ENCODE peak calls at places on chromosomes 5 and 9, in four cellular contexts. One of them, this sample, is unnamed.

GRCh38 chr9:111258209-111258877 is 71.7 kb downstream of the OR2K2 start:
- DNase-seq in tibial nerve: no peak
- DNase-seq in CD8-positive, alpha-beta T cell: no peak
- DNase-seq in AG04450: no peak
- DNase-seq in this sample: no peak

GRCh38 chr5:125326114-125326513 is 579.7 kb upstream of the ZNF608 start:
- DNase-seq in tibial nerve: no peak
- DNase-seq in CD8-positive, alpha-beta T cell: no peak
- DNase-seq in AG04450: peak; percentile 55
- DNase-seq in this sample: no peak

GRCh38 chr9:86557063-86557766 is 203.0 kb upstream of the TUT7 start:
- DNase-seq in tibial nerve: no peak
- DNase-seq in CD8-positive, alpha-beta T cell: no peak
- DNase-seq in AG04450: peak; percentile 89
- DNase-seq in this sample: peak; percentile 69

GRCh38 chr5:139915834-139916233 is 120.2 kb downstream of the PSD2 start:
- DNase-seq in tibial nerve: no peak
- DNase-seq in CD8-positive, alpha-beta T cell: no peak
- DNase-seq in AG04450: no peak
- DNase-seq in this sample: no peak

GRCh38 chr5:1514027-1514818 is 9.5 kb downstream of the LPCAT1 start:
- DNase-seq in tibial nerve: peak; percentile 8
- DNase-seq in CD8-positive, alpha-beta T cell: peak; percentile 8
- DNase-seq in AG04450: no peak
- DNase-seq in this sample: peak; percentile 8

GRCh38 chr5:97452646-97453045 is 269.6 kb upstream of the RIOK2 start:
- DNase-seq in tibial nerve: no peak
- DNase-seq in CD8-positive, alpha-beta T cell: no peak
- DNase-seq in AG04450: no peak
- DNase-seq in this sample: no peak

GRCh38 chr9:114696814-114697544 is 15.0 kb upstream of the TEX48 start:
- DNase-seq in tibial nerve: no peak
- DNase-seq in CD8-positive, alpha-beta T cell: peak; percentile 22
- DNase-seq in AG04450: no peak
- DNase-seq in this sample: no peak

GRCh38 chr5:114782869-114783268 is 386.8 kb downstream of the TRIM36 start:
- DNase-seq in tibial nerve: no peak
- DNase-seq in CD8-positive, alpha-beta T cell: no peak
- DNase-seq in AG04450: no peak
- DNase-seq in this sample: peak; percentile 77

GRCh38 chr9:109975574-109976327 is 195.8 kb downstream of the PALM2AKAP2 start:
- DNase-seq in tibial nerve: no peak
- DNase-seq in CD8-positive, alpha-beta T cell: no peak
- DNase-seq in AG04450: peak; percentile 50
- DNase-seq in this sample: no peak

GRCh38 chr9:117247271-117247670 is 167.6 kb downstream of the ASTN2 start:
- DNase-seq in tibial nerve: no peak
- DNase-seq in CD8-positive, alpha-beta T cell: no peak
- DNase-seq in AG04450: no peak
- DNase-seq in this sample: no peak

GRCh38 chr5:147461915-147462314 is 48.0 kb downstream of the DPYSL3 start:
- DNase-seq in tibial nerve: no peak
- DNase-seq in CD8-positive, alpha-beta T cell: no peak
- DNase-seq in AG04450: no peak
- DNase-seq in this sample: no peak

GRCh38 chr5:138370537-138370936 is 18.1 kb downstream of the KDM3B start:
- DNase-seq in tibial nerve: no peak
- DNase-seq in CD8-positive, alpha-beta T cell: no peak
- DNase-seq in AG04450: no peak
- DNase-seq in this sample: no peak

GRCh38 chr5:96936431-96937221 is 746 bp downstream of the LNPEP start:
- DNase-seq in tibial nerve: no peak
- DNase-seq in CD8-positive, alpha-beta T cell: peak; percentile 58
- DNase-seq in AG04450: no peak
- DNase-seq in this sample: peak; percentile 25

GRCh38 chr5:56325039-56325438 is 91.9 kb upstream of the ANKRD55 start:
- DNase-seq in tibial nerve: no peak
- DNase-seq in CD8-positive, alpha-beta T cell: no peak
- DNase-seq in AG04450: no peak
- DNase-seq in this sample: no peak

GRCh38 chr9:33147770-33148169 is 19.4 kb downstream of the B4GALT1 start:
- DNase-seq in tibial nerve: no peak
- DNase-seq in CD8-positive, alpha-beta T cell: no peak
- DNase-seq in AG04450: no peak
- DNase-seq in this sample: no peak

GRCh38 chr9:89522261-89522978 is 24.5 kb upstream of the SEMA4D start:
- DNase-seq in tibial nerve: no peak
- DNase-seq in CD8-positive, alpha-beta T cell: peak; percentile 77
- DNase-seq in AG04450: no peak
- DNase-seq in this sample: no peak

GRCh38 chr9:91207889-91208651 is 153.6 kb downstream of the AUH start:
- DNase-seq in tibial nerve: no peak
- DNase-seq in CD8-positive, alpha-beta T cell: no peak
- DNase-seq in AG04450: no peak
- DNase-seq in this sample: no peak

GRCh38 chr9:82127993-82128710 is 139.6 kb downstream of the SPATA31D1 start:
- DNase-seq in tibial nerve: no peak
- DNase-seq in CD8-positive, alpha-beta T cell: no peak
- DNase-seq in AG04450: no peak
- DNase-seq in this sample: no peak

GRCh38 chr5:39100851-39101396 is 26.7 kb upstream of the RICTOR start:
- DNase-seq in tibial nerve: no peak
- DNase-seq in CD8-positive, alpha-beta T cell: no peak
- DNase-seq in AG04450: peak; percentile 95
- DNase-seq in this sample: no peak

GRCh38 chr5:80874162-80874561 is 86.0 kb upstream of the RASGRF2 start:
- DNase-seq in tibial nerve: no peak
- DNase-seq in CD8-positive, alpha-beta T cell: no peak
- DNase-seq in AG04450: no peak
- DNase-seq in this sample: no peak

GRCh38 chr5:124675921-124676846 is 70.3 kb downstream of the ZNF608 start:
- DNase-seq in tibial nerve: no peak
- DNase-seq in CD8-positive, alpha-beta T cell: no peak
- DNase-seq in AG04450: no peak
- DNase-seq in this sample: no peak

GRCh38 chr5:151056367-151057306 is 24.2 kb downstream of the TNIP1 start:
- DNase-seq in tibial nerve: no peak
- DNase-seq in CD8-positive, alpha-beta T cell: no peak
- DNase-seq in AG04450: no peak
- DNase-seq in this sample: no peak

GRCh38 chr5:2756764-2757163 is 5.3 kb upstream of the IRX2 start:
- DNase-seq in tibial nerve: no peak
- DNase-seq in CD8-positive, alpha-beta T cell: no peak
- DNase-seq in AG04450: no peak
- DNase-seq in this sample: no peak

GRCh38 chr5:154288145-154288544 is 97.6 kb downstream of the GALNT10 start:
- DNase-seq in tibial nerve: peak; percentile 17
- DNase-seq in CD8-positive, alpha-beta T cell: no peak
- DNase-seq in AG04450: no peak
- DNase-seq in this sample: no peak

GRCh38 chr9:93060746-93061259 is 2.3 kb downstream of the SUSD3 start:
- DNase-seq in tibial nerve: no peak
- DNase-seq in CD8-positive, alpha-beta T cell: no peak
- DNase-seq in AG04450: no peak
- DNase-seq in this sample: no peak

GRCh38 chr9:3329361-3329760 is 196.4 kb downstream of the RFX3 start:
- DNase-seq in tibial nerve: no peak
- DNase-seq in CD8-positive, alpha-beta T cell: no peak
- DNase-seq in AG04450: no peak
- DNase-seq in this sample: no peak

GRCh38 chr9:70438341-70438924 is 24.0 kb upstream of the KLF9 start:
- DNase-seq in tibial nerve: no peak
- DNase-seq in CD8-positive, alpha-beta T cell: no peak
- DNase-seq in AG04450: no peak
- DNase-seq in this sample: peak; percentile 50
- H3K27ac ChIP-seq in tibial nerve: no peak overlapping the region
- H3K27ac ChIP-seq in CD8-positive, alpha-beta T cell: no peak overlapping the region
- H3K27ac ChIP-seq in AG04450: no peak overlapping the region
- H3K27ac ChIP-seq in this sample: peak overlapping the region; percentile 36

GRCh38 chr9:37037744-37038640 is 3.9 kb upstream of the PAX5 start:
- DNase-seq in tibial nerve: no peak
- DNase-seq in CD8-positive, alpha-beta T cell: no peak
- DNase-seq in AG04450: no peak
- DNase-seq in this sample: peak; percentile 54
- TF ChIP-seq CTCF in tibial nerve: no peak
- TF ChIP-seq CTCF in CD8-positive, alpha-beta T cell: no peak
- TF ChIP-seq CTCF in AG04450: no peak
- TF ChIP-seq CTCF in this sample: no peak

DNA sequence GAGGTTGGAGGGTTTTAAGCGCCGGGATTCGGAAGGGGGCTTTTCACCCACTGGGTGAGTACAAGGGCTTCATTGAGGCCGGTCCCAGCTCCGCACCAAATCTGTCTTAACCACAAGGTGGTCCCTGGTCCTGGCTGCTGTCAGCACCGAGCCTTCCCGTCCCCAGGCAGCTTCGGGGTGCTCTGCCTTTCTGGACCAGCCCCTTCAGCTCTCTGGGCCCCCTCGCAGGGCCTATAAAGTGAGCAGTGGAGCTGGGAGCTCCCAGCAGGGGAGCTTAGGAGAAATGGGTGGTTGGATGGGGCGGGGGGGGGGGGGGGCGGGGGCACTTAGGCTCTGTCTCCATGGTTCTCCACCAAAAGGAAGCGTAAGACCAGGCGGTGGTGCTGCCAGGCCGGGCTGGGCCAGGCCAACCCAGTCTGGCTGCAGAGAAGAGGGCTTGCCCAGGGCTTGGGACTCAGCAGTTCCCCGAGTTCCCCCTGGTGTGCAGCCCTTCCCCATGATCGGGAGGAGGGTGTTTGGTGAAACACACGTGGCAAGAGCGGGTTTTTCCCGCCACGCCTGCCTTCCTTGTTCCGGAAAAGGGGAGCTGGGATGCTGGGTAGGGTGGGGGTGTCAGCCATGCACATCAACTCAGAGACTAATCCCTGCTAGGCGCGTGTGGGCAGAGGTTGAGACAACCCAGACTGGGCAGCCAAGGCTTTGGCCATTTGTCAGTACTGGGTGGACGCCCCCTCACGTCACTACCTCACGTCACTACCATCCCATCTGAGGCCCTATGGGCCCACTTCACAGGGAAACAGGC is 32.7 kb downstream of the PRRX2 start:
- DNase-seq in tibial nerve: peak; percentile 34
- DNase-seq in CD8-positive, alpha-beta T cell: no peak
- DNase-seq in AG04450: no peak
- DNase-seq in this sample: peak; percentile 81
- H3K4me3 ChIP-seq in tibial nerve: peak overlapping the region; percentile 31
- H3K4me3 ChIP-seq in CD8-positive, alpha-beta T cell: no peak overlapping the region
- H3K4me3 ChIP-seq in AG04450: peak overlapping the region; percentile 58
- H3K4me3 ChIP-seq in this sample: peak overlapping the region; percentile 58

DNA sequence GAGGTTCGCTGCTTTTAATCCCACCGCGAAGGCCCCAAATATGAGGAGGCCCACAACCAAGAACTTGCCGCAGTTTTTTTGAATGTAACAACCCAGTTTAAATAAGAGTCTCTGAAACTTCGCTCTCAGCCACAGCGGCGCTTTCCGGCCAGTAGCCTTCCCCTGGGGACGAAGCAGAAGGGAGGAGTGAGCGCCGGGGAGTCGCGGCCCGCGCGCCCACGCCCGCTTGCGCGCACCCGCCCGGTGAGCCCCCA is 10.4 kb downstream of the PTCH1 start:
- DNase-seq in tibial nerve: no peak
- DNase-seq in CD8-positive, alpha-beta T cell: no peak
- DNase-seq in AG04450: no peak
- DNase-seq in this sample: no peak
- H3K27ac ChIP-seq in tibial nerve: peak overlapping the region; percentile 86
- H3K27ac ChIP-seq in CD8-positive, alpha-beta T cell: peak overlapping the region; percentile 77
- H3K27ac ChIP-seq in AG04450: peak overlapping the region; percentile 39
- H3K27ac ChIP-seq in this sample: peak overlapping the region; percentile 88

DNA sequence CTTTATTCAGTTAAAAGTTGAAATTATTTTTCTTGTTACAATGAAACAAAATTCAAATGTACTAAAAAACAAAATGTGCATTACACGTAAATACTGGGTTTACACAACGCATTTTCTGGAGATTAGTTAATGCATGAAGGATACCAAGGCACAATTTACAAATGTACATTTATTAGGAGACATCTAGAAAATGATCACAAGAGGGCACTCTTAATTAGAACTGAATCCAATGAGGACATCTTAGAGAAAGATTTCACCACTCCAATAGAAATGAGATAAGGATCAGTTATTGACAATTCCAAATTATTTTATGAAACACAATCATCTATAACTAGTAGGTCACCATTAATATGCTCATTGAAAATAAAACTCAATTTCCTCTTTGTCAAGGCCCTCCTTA is 36.6 kb upstream of the CDH12 start:
- DNase-seq in tibial nerve: no peak
- DNase-seq in CD8-positive, alpha-beta T cell: no peak
- DNase-seq in AG04450: no peak
- DNase-seq in this sample: no peak
- TF ChIP-seq CTCF in tibial nerve: no peak
- TF ChIP-seq CTCF in CD8-positive, alpha-beta T cell: no peak
- TF ChIP-seq CTCF in AG04450: no peak
- TF ChIP-seq CTCF in this sample: no peak